ENCODE peak calls at places on chromosomes 7 and 10, in five cellular contexts. One of them, this sample, is unnamed. For H3K27me3, the result is how much of the 10 kb centered on the place peaks cover.

GRCh38 chr10:48389272-48389671 is 82.8 kb downstream of the MAPK8 start:
- DNase-seq in brain microvascular endothelial cell: no peak
- DNase-seq in AG04450: no peak
- DNase-seq in CD8-positive, alpha-beta memory T cell: no peak
- DNase-seq in cardiac muscle cell: peak
- DNase-seq in this sample: no peak

GRCh38 chr7:81267508-81267907 is 348.7 kb upstream of the SEMA3C start:
- DNase-seq in brain microvascular endothelial cell: peak
- DNase-seq in AG04450: peak
- DNase-seq in CD8-positive, alpha-beta memory T cell: no peak
- DNase-seq in cardiac muscle cell: no peak
- DNase-seq in this sample: no peak

GRCh38 chr7:138979226-138979979 is 1.8 kb downstream of the KIAA1549 start:
- DNase-seq in brain microvascular endothelial cell: no peak
- DNase-seq in AG04450: no peak
- DNase-seq in CD8-positive, alpha-beta memory T cell: no peak
- DNase-seq in cardiac muscle cell: no peak
- DNase-seq in this sample: peak

GRCh38 chr7:124328774-124329173 is 295.9 kb upstream of the TMEM229A start:
- DNase-seq in brain microvascular endothelial cell: no peak
- DNase-seq in AG04450: no peak
- DNase-seq in CD8-positive, alpha-beta memory T cell: no peak
- DNase-seq in cardiac muscle cell: no peak
- DNase-seq in this sample: no peak

GRCh38 chr7:42573904-42574692 is 337.1 kb upstream of the GLI3 start:
- DNase-seq in brain microvascular endothelial cell: no peak
- DNase-seq in AG04450: no peak
- DNase-seq in CD8-positive, alpha-beta memory T cell: no peak
- DNase-seq in cardiac muscle cell: no peak
- DNase-seq in this sample: no peak

GRCh38 chr7:18590259-18590658 is 94.7 kb downstream of the HDAC9 start:
- DNase-seq in brain microvascular endothelial cell: no peak
- DNase-seq in AG04450: no peak
- DNase-seq in CD8-positive, alpha-beta memory T cell: no peak
- DNase-seq in cardiac muscle cell: no peak
- DNase-seq in this sample: no peak

GRCh38 chr10:131897297-131897899 is 3.4 kb upstream of the PPP2R2D start:
- DNase-seq in brain microvascular endothelial cell: no peak
- DNase-seq in AG04450: no peak
- DNase-seq in CD8-positive, alpha-beta memory T cell: no peak
- DNase-seq in cardiac muscle cell: no peak
- DNase-seq in this sample: peak

GRCh38 chr7:131606346-131607290 is 50.2 kb upstream of the PODXL start:
- DNase-seq in brain microvascular endothelial cell: no peak
- DNase-seq in AG04450: no peak
- DNase-seq in CD8-positive, alpha-beta memory T cell: no peak
- DNase-seq in cardiac muscle cell: no peak
- DNase-seq in this sample: no peak

GRCh38 chr7:18086165-18087030 is 58.8 kb upstream of the PRPS1L1 start:
- DNase-seq in brain microvascular endothelial cell: no peak
- DNase-seq in AG04450: no peak
- DNase-seq in CD8-positive, alpha-beta memory T cell: no peak
- DNase-seq in cardiac muscle cell: peak
- DNase-seq in this sample: no peak

GRCh38 chr7:39613577-39613976 is 9.8 kb upstream of the RALA start:
- DNase-seq in brain microvascular endothelial cell: no peak
- DNase-seq in AG04450: no peak
- DNase-seq in CD8-positive, alpha-beta memory T cell: no peak
- DNase-seq in cardiac muscle cell: no peak
- DNase-seq in this sample: no peak

GRCh38 chr10:84267503-84268126 is 22.8 kb downstream of the RGR start:
- DNase-seq in brain microvascular endothelial cell: peak
- DNase-seq in AG04450: no peak
- DNase-seq in CD8-positive, alpha-beta memory T cell: peak
- DNase-seq in cardiac muscle cell: peak
- DNase-seq in this sample: peak

GRCh38 chr7:138442822-138443221 is 17.2 kb upstream of the TRIM24 start:
- DNase-seq in brain microvascular endothelial cell: no peak
- DNase-seq in AG04450: no peak
- DNase-seq in CD8-positive, alpha-beta memory T cell: no peak
- DNase-seq in cardiac muscle cell: no peak
- DNase-seq in this sample: no peak

GRCh38 chr7:79301419-79301818 is 152.0 kb downstream of the MAGI2 start:
- DNase-seq in brain microvascular endothelial cell: no peak
- DNase-seq in AG04450: no peak
- DNase-seq in CD8-positive, alpha-beta memory T cell: no peak
- DNase-seq in cardiac muscle cell: no peak
- DNase-seq in this sample: peak

GRCh38 chr10:132978542-132978941 is 36.2 kb upstream of the CFAP46 start:
- DNase-seq in brain microvascular endothelial cell: no peak
- DNase-seq in AG04450: no peak
- DNase-seq in CD8-positive, alpha-beta memory T cell: no peak
- DNase-seq in cardiac muscle cell: no peak
- DNase-seq in this sample: no peak

GRCh38 chr7:44108768-44109750 is 4.9 kb downstream of the AEBP1 start:
- DNase-seq in brain microvascular endothelial cell: no peak
- DNase-seq in AG04450: no peak
- DNase-seq in CD8-positive, alpha-beta memory T cell: no peak
- DNase-seq in cardiac muscle cell: no peak
- DNase-seq in this sample: no peak

GRCh38 chr7:80450621-80451308 is 61.1 kb downstream of the GNAT3 start:
- DNase-seq in brain microvascular endothelial cell: no peak
- DNase-seq in AG04450: no peak
- DNase-seq in CD8-positive, alpha-beta memory T cell: no peak
- DNase-seq in cardiac muscle cell: no peak
- DNase-seq in this sample: peak

GRCh38 chr10:117548191-117548668 is 5.7 kb downstream of the EMX2 start:
- DNase-seq in brain microvascular endothelial cell: no peak
- DNase-seq in AG04450: no peak
- DNase-seq in CD8-positive, alpha-beta memory T cell: no peak
- DNase-seq in cardiac muscle cell: no peak
- DNase-seq in this sample: no peak

GRCh38 chr10:116184448-116184794 is 88.6 kb downstream of the GFRA1 start:
- DNase-seq in brain microvascular endothelial cell: no peak
- DNase-seq in AG04450: no peak
- DNase-seq in CD8-positive, alpha-beta memory T cell: no peak
- DNase-seq in cardiac muscle cell: no peak
- DNase-seq in this sample: no peak

GRCh38 chr7:70743531-70743930 is 388.4 kb upstream of the GALNT17 start:
- DNase-seq in brain microvascular endothelial cell: no peak
- DNase-seq in AG04450: no peak
- DNase-seq in CD8-positive, alpha-beta memory T cell: no peak
- DNase-seq in cardiac muscle cell: no peak
- DNase-seq in this sample: no peak

GRCh38 chr10:14673189-14673947 is 101.3 kb downstream of the FAM107B start:
- DNase-seq in brain microvascular endothelial cell: no peak
- DNase-seq in AG04450: no peak
- DNase-seq in CD8-positive, alpha-beta memory T cell: no peak
- DNase-seq in cardiac muscle cell: no peak
- DNase-seq in this sample: no peak

GRCh38 chr7:155188821-155189599 is 108.7 kb upstream of the INSIG1 start:
- DNase-seq in brain microvascular endothelial cell: peak
- DNase-seq in AG04450: peak
- DNase-seq in CD8-positive, alpha-beta memory T cell: no peak
- DNase-seq in cardiac muscle cell: no peak
- DNase-seq in this sample: no peak

GRCh38 chr10:123269675-123270074 is 115.5 kb downstream of the BUB3 start:
- DNase-seq in brain microvascular endothelial cell: no peak
- DNase-seq in AG04450: no peak
- DNase-seq in CD8-positive, alpha-beta memory T cell: no peak
- DNase-seq in cardiac muscle cell: no peak
- DNase-seq in this sample: no peak

GRCh38 chr7:156073366-156074052 is 261.2 kb upstream of the SHH start:
- DNase-seq in brain microvascular endothelial cell: no peak
- DNase-seq in AG04450: no peak
- DNase-seq in CD8-positive, alpha-beta memory T cell: no peak
- DNase-seq in cardiac muscle cell: no peak
- DNase-seq in this sample: no peak

GRCh38 chr10:115830260-115830970 is 442.6 kb downstream of the GFRA1 start:
- DNase-seq in brain microvascular endothelial cell: no peak
- DNase-seq in AG04450: peak
- DNase-seq in CD8-positive, alpha-beta memory T cell: no peak
- DNase-seq in cardiac muscle cell: no peak
- DNase-seq in this sample: no peak

GRCh38 chr10:95451568-95452524 is 109.3 kb downstream of the SORBS1 start:
- DNase-seq in brain microvascular endothelial cell: no peak
- DNase-seq in AG04450: no peak
- DNase-seq in CD8-positive, alpha-beta memory T cell: no peak
- DNase-seq in cardiac muscle cell: no peak
- DNase-seq in this sample: peak

GRCh38 chr7:140506788-140507464 is 27.6 kb upstream of the MKRN1 start:
- DNase-seq in brain microvascular endothelial cell: peak
- DNase-seq in AG04450: peak
- DNase-seq in CD8-positive, alpha-beta memory T cell: no peak
- DNase-seq in cardiac muscle cell: peak
- DNase-seq in this sample: no peak

GRCh38 chr7:114293289-114294012 is 121.2 kb upstream of the FOXP2 start:
- DNase-seq in brain microvascular endothelial cell: peak
- DNase-seq in AG04450: no peak
- DNase-seq in CD8-positive, alpha-beta memory T cell: no peak
- DNase-seq in cardiac muscle cell: no peak
- DNase-seq in this sample: no peak

DNA sequence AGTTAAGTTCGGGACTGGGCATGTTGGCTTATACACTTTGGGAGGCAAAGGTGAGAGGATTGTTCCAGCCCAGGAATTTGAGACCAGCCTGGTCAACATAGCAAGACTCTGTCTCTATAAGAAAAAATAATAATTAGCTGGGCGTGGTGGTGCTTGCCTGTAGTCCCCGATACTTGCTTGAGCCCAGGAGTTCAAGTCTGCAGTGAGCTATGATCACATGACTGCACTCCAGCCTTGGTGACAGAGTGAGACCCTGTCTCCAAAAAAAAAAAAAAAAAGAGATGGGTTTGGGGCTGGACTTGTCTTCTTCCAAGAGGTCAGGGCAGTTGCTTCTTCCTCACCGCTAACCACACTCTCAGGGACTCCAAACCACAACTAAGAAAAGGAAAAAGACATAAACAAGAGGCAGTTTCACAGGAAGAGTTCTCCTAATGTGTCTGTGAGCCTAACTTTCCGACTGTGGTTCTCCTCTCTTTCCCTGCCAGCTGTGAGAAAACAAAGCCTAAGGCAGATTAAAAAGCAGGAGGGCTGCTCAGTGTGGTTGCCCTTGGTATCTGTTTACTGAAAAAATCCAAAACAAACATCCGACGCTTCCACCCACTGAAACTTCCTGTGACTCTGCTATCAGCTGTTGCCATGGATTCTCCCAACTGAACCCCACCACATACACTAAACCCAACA is 2.4 kb upstream of the SERPINE1 start:
- DNase-seq in brain microvascular endothelial cell: peak
- DNase-seq in AG04450: peak
- DNase-seq in CD8-positive, alpha-beta memory T cell: no peak
- DNase-seq in cardiac muscle cell: no peak
- DNase-seq in this sample: peak
- H3K27me3 ChIP-seq in brain microvascular endothelial cell: under half
- H3K27me3 ChIP-seq in AG04450: under half
- H3K27me3 ChIP-seq in CD8-positive, alpha-beta memory T cell: under half
- H3K27me3 ChIP-seq in cardiac muscle cell: under half
- H3K27me3 ChIP-seq in this sample: under half

DNA sequence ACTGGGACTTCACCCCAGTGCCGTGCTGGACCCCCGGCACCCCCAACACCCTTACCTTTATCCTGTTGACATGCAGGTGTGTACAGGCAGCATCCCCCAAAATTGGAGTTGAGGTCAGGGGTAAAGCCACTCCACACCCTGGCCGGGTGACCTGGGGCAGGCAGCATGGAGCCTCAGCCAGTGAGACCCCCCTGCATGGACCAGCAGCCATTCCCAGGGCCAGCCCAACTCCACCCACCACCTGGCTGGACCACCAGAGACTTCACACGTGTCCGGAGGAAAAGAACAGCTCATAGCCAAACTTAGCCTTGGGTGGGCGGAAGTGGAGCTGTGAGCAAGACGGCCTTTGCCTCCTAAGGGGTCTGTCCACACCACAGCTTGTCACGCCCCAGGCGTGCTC is 413.0 kb upstream of the FOXK1 start:
- DNase-seq in brain microvascular endothelial cell: no peak
- DNase-seq in AG04450: no peak
- DNase-seq in CD8-positive, alpha-beta memory T cell: no peak
- DNase-seq in cardiac muscle cell: no peak
- DNase-seq in this sample: no peak
- H3K27me3 ChIP-seq in brain microvascular endothelial cell: under half
- H3K27me3 ChIP-seq in AG04450: under half
- H3K27me3 ChIP-seq in CD8-positive, alpha-beta memory T cell: under half
- H3K27me3 ChIP-seq in cardiac muscle cell: under half
- H3K27me3 ChIP-seq in this sample: under half

GRCh38 chr10:42934351-42934811 is 142.5 kb upstream of the RET start:
- DNase-seq in brain microvascular endothelial cell: no peak
- DNase-seq in AG04450: no peak
- DNase-seq in CD8-positive, alpha-beta memory T cell: no peak
- DNase-seq in cardiac muscle cell: no peak
- DNase-seq in this sample: no peak

GRCh38 chr10:42933454-42934340 is 143.2 kb upstream of the RET start:
- DNase-seq in brain microvascular endothelial cell: no peak
- DNase-seq in AG04450: no peak
- DNase-seq in CD8-positive, alpha-beta memory T cell: no peak
- DNase-seq in cardiac muscle cell: peak
- DNase-seq in this sample: no peak

GRCh38 chr10:42936580-42936979 is 140.3 kb upstream of the RET start:
- DNase-seq in brain microvascular endothelial cell: no peak
- DNase-seq in AG04450: no peak
- DNase-seq in CD8-positive, alpha-beta memory T cell: no peak
- DNase-seq in cardiac muscle cell: no peak
- DNase-seq in this sample: no peak

GRCh38 chr10:42935466-42935865 is 141.4 kb upstream of the RET start:
- DNase-seq in brain microvascular endothelial cell: no peak
- DNase-seq in AG04450: no peak
- DNase-seq in CD8-positive, alpha-beta memory T cell: no peak
- DNase-seq in cardiac muscle cell: no peak
- DNase-seq in this sample: no peak

GRCh38 chr10:42934842-42935241 is 142.0 kb upstream of the RET start:
- DNase-seq in brain microvascular endothelial cell: no peak
- DNase-seq in AG04450: no peak
- DNase-seq in CD8-positive, alpha-beta memory T cell: no peak
- DNase-seq in cardiac muscle cell: no peak
- DNase-seq in this sample: no peak
- H3K27me3 ChIP-seq in brain microvascular endothelial cell: under half
- H3K27me3 ChIP-seq in AG04450: under half
- H3K27me3 ChIP-seq in CD8-positive, alpha-beta memory T cell: under half
- H3K27me3 ChIP-seq in cardiac muscle cell: half or more
- H3K27me3 ChIP-seq in this sample: under half

GRCh38 chr10:210297-210696 is 75.0 kb downstream of the ZMYND11 start:
- DNase-seq in brain microvascular endothelial cell: no peak
- DNase-seq in AG04450: no peak
- DNase-seq in CD8-positive, alpha-beta memory T cell: no peak
- DNase-seq in cardiac muscle cell: no peak
- DNase-seq in this sample: no peak

GRCh38 chr10:208616-209015 is 73.4 kb downstream of the ZMYND11 start:
- DNase-seq in brain microvascular endothelial cell: no peak
- DNase-seq in AG04450: no peak
- DNase-seq in CD8-positive, alpha-beta memory T cell: no peak
- DNase-seq in cardiac muscle cell: no peak
- DNase-seq in this sample: no peak

DNA sequence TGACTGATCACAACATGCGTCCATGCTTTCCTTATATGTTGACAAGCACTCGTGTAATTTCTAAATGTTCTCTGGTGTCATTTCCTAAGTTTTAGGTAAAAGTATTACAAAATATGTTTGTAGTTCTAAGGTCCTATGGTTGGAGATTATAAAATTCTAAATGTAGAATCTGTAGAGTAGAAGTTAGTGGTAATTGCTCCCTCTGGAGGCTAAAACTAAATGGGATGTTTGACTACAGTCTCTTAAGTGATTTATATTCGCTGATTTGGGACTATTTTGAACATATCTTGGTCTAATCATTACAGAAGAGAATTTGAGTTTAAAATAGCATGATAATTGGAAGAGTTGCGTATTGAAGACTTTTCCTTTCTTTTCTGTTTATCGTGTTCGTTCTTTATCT is 74.1 kb downstream of the ZMYND11 start:
- DNase-seq in brain microvascular endothelial cell: peak
- DNase-seq in AG04450: no peak
- DNase-seq in CD8-positive, alpha-beta memory T cell: no peak
- DNase-seq in cardiac muscle cell: no peak
- DNase-seq in this sample: no peak
- H3K27me3 ChIP-seq in brain microvascular endothelial cell: under half
- H3K27me3 ChIP-seq in AG04450: under half
- H3K27me3 ChIP-seq in CD8-positive, alpha-beta memory T cell: under half
- H3K27me3 ChIP-seq in cardiac muscle cell: under half
- H3K27me3 ChIP-seq in this sample: under half

This sample was measured in HepG2.